ENCODE peak calls at places on chromosomes 3 and 15, in seven cellular contexts. One of them, this sample, is unnamed.

GRCh38 chr3:46868301-46868700 is 5.1 kb upstream of the MYL3 start:
- DNase-seq in upper lobe of right lung: no peak
- DNase-seq in colonic mucosa: no peak
- DNase-seq in NCI-H2171: no peak
- DNase-seq in stimulated activated effector memory CD8-positive, alpha-beta T cell treated with anti-CD3 and anti-CD28 coated beads, Interleukin-12 subunit alpha, Interleukin-12 subunit beta, amount 100 ng/mL, for 72 hours: no peak
- DNase-seq in naive thymus-derived CD4-positive, alpha-beta T cell: no peak
- DNase-seq in mammary epithelial cell: no peak
- DNase-seq in this sample: no peak

GRCh38 chr3:136802481-136802996 is 16.4 kb upstream of the SLC35G2 start:
- DNase-seq in upper lobe of right lung: no peak
- DNase-seq in colonic mucosa: peak; percentile 29
- DNase-seq in NCI-H2171: no peak
- DNase-seq in stimulated activated effector memory CD8-positive, alpha-beta T cell treated with anti-CD3 and anti-CD28 coated beads, Interleukin-12 subunit alpha, Interleukin-12 subunit beta, amount 100 ng/mL, for 72 hours: no peak
- DNase-seq in naive thymus-derived CD4-positive, alpha-beta T cell: no peak
- DNase-seq in mammary epithelial cell: peak; percentile 42
- DNase-seq in this sample: no peak

GRCh38 chr3:17894434-17895060 is 152.1 kb upstream of the TBC1D5 start:
- DNase-seq in upper lobe of right lung: no peak
- DNase-seq in colonic mucosa: peak; percentile 47
- DNase-seq in NCI-H2171: no peak
- DNase-seq in stimulated activated effector memory CD8-positive, alpha-beta T cell treated with anti-CD3 and anti-CD28 coated beads, Interleukin-12 subunit alpha, Interleukin-12 subunit beta, amount 100 ng/mL, for 72 hours: no peak
- DNase-seq in naive thymus-derived CD4-positive, alpha-beta T cell: peak; percentile 43
- DNase-seq in mammary epithelial cell: peak; percentile 47
- DNase-seq in this sample: no peak

GRCh38 chr3:42746455-42747450 is 26.3 kb downstream of the CCDC13 start:
- DNase-seq in upper lobe of right lung: no peak
- DNase-seq in colonic mucosa: no peak
- DNase-seq in NCI-H2171: no peak
- DNase-seq in stimulated activated effector memory CD8-positive, alpha-beta T cell treated with anti-CD3 and anti-CD28 coated beads, Interleukin-12 subunit alpha, Interleukin-12 subunit beta, amount 100 ng/mL, for 72 hours: no peak
- DNase-seq in naive thymus-derived CD4-positive, alpha-beta T cell: no peak
- DNase-seq in mammary epithelial cell: no peak
- DNase-seq in this sample: no peak

GRCh38 chr3:50567386-50568182 is at the start of gene C3orf18:
- DNase-seq in upper lobe of right lung: peak; percentile 97
- DNase-seq in colonic mucosa: peak; percentile 94
- DNase-seq in NCI-H2171: peak; percentile 76
- DNase-seq in stimulated activated effector memory CD8-positive, alpha-beta T cell treated with anti-CD3 and anti-CD28 coated beads, Interleukin-12 subunit alpha, Interleukin-12 subunit beta, amount 100 ng/mL, for 72 hours: peak; percentile 97
- DNase-seq in naive thymus-derived CD4-positive, alpha-beta T cell: peak; percentile 91
- DNase-seq in mammary epithelial cell: no peak
- DNase-seq in this sample: peak; percentile 89

GRCh38 chr3:14803101-14803980 is 15.4 kb upstream of the FGD5 start:
- DNase-seq in upper lobe of right lung: peak; percentile 46
- DNase-seq in colonic mucosa: peak; percentile 78
- DNase-seq in NCI-H2171: no peak
- DNase-seq in stimulated activated effector memory CD8-positive, alpha-beta T cell treated with anti-CD3 and anti-CD28 coated beads, Interleukin-12 subunit alpha, Interleukin-12 subunit beta, amount 100 ng/mL, for 72 hours: no peak
- DNase-seq in naive thymus-derived CD4-positive, alpha-beta T cell: no peak
- DNase-seq in mammary epithelial cell: no peak
- DNase-seq in this sample: no peak

GRCh38 chr15:92521624-92522008 is 127.9 kb downstream of the ST8SIA2 start:
- DNase-seq in upper lobe of right lung: no peak
- DNase-seq in colonic mucosa: peak; percentile 75
- DNase-seq in NCI-H2171: peak; percentile 64
- DNase-seq in stimulated activated effector memory CD8-positive, alpha-beta T cell treated with anti-CD3 and anti-CD28 coated beads, Interleukin-12 subunit alpha, Interleukin-12 subunit beta, amount 100 ng/mL, for 72 hours: peak; percentile 62
- DNase-seq in naive thymus-derived CD4-positive, alpha-beta T cell: peak; percentile 24
- DNase-seq in mammary epithelial cell: peak; percentile 62
- DNase-seq in this sample: peak; percentile 13

GRCh38 chr3:125398952-125399351 is 23.8 kb upstream of the ZNF148 start:
- DNase-seq in upper lobe of right lung: no peak
- DNase-seq in colonic mucosa: no peak
- DNase-seq in NCI-H2171: peak; percentile 8
- DNase-seq in stimulated activated effector memory CD8-positive, alpha-beta T cell treated with anti-CD3 and anti-CD28 coated beads, Interleukin-12 subunit alpha, Interleukin-12 subunit beta, amount 100 ng/mL, for 72 hours: no peak
- DNase-seq in naive thymus-derived CD4-positive, alpha-beta T cell: no peak
- DNase-seq in mammary epithelial cell: peak; percentile 51
- DNase-seq in this sample: no peak

GRCh38 chr3:179958759-179959158 is 78.0 kb downstream of the PEX5L start:
- DNase-seq in upper lobe of right lung: no peak
- DNase-seq in colonic mucosa: no peak
- DNase-seq in NCI-H2171: no peak
- DNase-seq in stimulated activated effector memory CD8-positive, alpha-beta T cell treated with anti-CD3 and anti-CD28 coated beads, Interleukin-12 subunit alpha, Interleukin-12 subunit beta, amount 100 ng/mL, for 72 hours: no peak
- DNase-seq in naive thymus-derived CD4-positive, alpha-beta T cell: no peak
- DNase-seq in mammary epithelial cell: no peak
- DNase-seq in this sample: no peak

GRCh38 chr15:84586641-84587160 is 14.1 kb upstream of the ZSCAN2 start:
- DNase-seq in upper lobe of right lung: no peak
- DNase-seq in colonic mucosa: no peak
- DNase-seq in NCI-H2171: no peak
- DNase-seq in stimulated activated effector memory CD8-positive, alpha-beta T cell treated with anti-CD3 and anti-CD28 coated beads, Interleukin-12 subunit alpha, Interleukin-12 subunit beta, amount 100 ng/mL, for 72 hours: no peak
- DNase-seq in naive thymus-derived CD4-positive, alpha-beta T cell: no peak
- DNase-seq in mammary epithelial cell: peak; percentile 53
- DNase-seq in this sample: no peak

GRCh38 chr15:96303503-96304054 is 26.9 kb upstream of the NR2F2 start:
- DNase-seq in upper lobe of right lung: no peak
- DNase-seq in colonic mucosa: no peak
- DNase-seq in NCI-H2171: no peak
- DNase-seq in stimulated activated effector memory CD8-positive, alpha-beta T cell treated with anti-CD3 and anti-CD28 coated beads, Interleukin-12 subunit alpha, Interleukin-12 subunit beta, amount 100 ng/mL, for 72 hours: no peak
- DNase-seq in naive thymus-derived CD4-positive, alpha-beta T cell: no peak
- DNase-seq in mammary epithelial cell: no peak
- DNase-seq in this sample: no peak

GRCh38 chr15:64023215-64023614 is 23.1 kb downstream of the DAPK2 start:
- DNase-seq in upper lobe of right lung: no peak
- DNase-seq in colonic mucosa: peak; percentile 84
- DNase-seq in NCI-H2171: no peak
- DNase-seq in stimulated activated effector memory CD8-positive, alpha-beta T cell treated with anti-CD3 and anti-CD28 coated beads, Interleukin-12 subunit alpha, Interleukin-12 subunit beta, amount 100 ng/mL, for 72 hours: no peak
- DNase-seq in naive thymus-derived CD4-positive, alpha-beta T cell: no peak
- DNase-seq in mammary epithelial cell: no peak
- DNase-seq in this sample: no peak

GRCh38 chr3:47301456-47301855 is 18.7 kb downstream of the KLHL18 start:
- DNase-seq in upper lobe of right lung: no peak
- DNase-seq in colonic mucosa: no peak
- DNase-seq in NCI-H2171: no peak
- DNase-seq in stimulated activated effector memory CD8-positive, alpha-beta T cell treated with anti-CD3 and anti-CD28 coated beads, Interleukin-12 subunit alpha, Interleukin-12 subunit beta, amount 100 ng/mL, for 72 hours: no peak
- DNase-seq in naive thymus-derived CD4-positive, alpha-beta T cell: no peak
- DNase-seq in mammary epithelial cell: no peak
- DNase-seq in this sample: no peak

GRCh38 chr3:29775352-29775751 is 494.5 kb downstream of the RBMS3 start:
- DNase-seq in upper lobe of right lung: no peak
- DNase-seq in colonic mucosa: no peak
- DNase-seq in NCI-H2171: no peak
- DNase-seq in stimulated activated effector memory CD8-positive, alpha-beta T cell treated with anti-CD3 and anti-CD28 coated beads, Interleukin-12 subunit alpha, Interleukin-12 subunit beta, amount 100 ng/mL, for 72 hours: no peak
- DNase-seq in naive thymus-derived CD4-positive, alpha-beta T cell: no peak
- DNase-seq in mammary epithelial cell: no peak
- DNase-seq in this sample: no peak

GRCh38 chr15:52765779-52766178 is 24.4 kb downstream of the ONECUT1 start:
- DNase-seq in upper lobe of right lung: no peak
- DNase-seq in colonic mucosa: no peak
- DNase-seq in NCI-H2171: no peak
- DNase-seq in stimulated activated effector memory CD8-positive, alpha-beta T cell treated with anti-CD3 and anti-CD28 coated beads, Interleukin-12 subunit alpha, Interleukin-12 subunit beta, amount 100 ng/mL, for 72 hours: no peak
- DNase-seq in naive thymus-derived CD4-positive, alpha-beta T cell: no peak
- DNase-seq in mammary epithelial cell: no peak
- DNase-seq in this sample: no peak

GRCh38 chr3:115127208-115127607 is 19.9 kb downstream of the ZBTB20 start:
- DNase-seq in upper lobe of right lung: no peak
- DNase-seq in colonic mucosa: no peak
- DNase-seq in NCI-H2171: no peak
- DNase-seq in stimulated activated effector memory CD8-positive, alpha-beta T cell treated with anti-CD3 and anti-CD28 coated beads, Interleukin-12 subunit alpha, Interleukin-12 subunit beta, amount 100 ng/mL, for 72 hours: no peak
- DNase-seq in naive thymus-derived CD4-positive, alpha-beta T cell: no peak
- DNase-seq in mammary epithelial cell: no peak
- DNase-seq in this sample: no peak

GRCh38 chr3:62109534-62109933 is 263.8 kb downstream of the FEZF2 start:
- DNase-seq in upper lobe of right lung: no peak
- DNase-seq in colonic mucosa: no peak
- DNase-seq in NCI-H2171: no peak
- DNase-seq in stimulated activated effector memory CD8-positive, alpha-beta T cell treated with anti-CD3 and anti-CD28 coated beads, Interleukin-12 subunit alpha, Interleukin-12 subunit beta, amount 100 ng/mL, for 72 hours: no peak
- DNase-seq in naive thymus-derived CD4-positive, alpha-beta T cell: no peak
- DNase-seq in mammary epithelial cell: peak; percentile 89
- DNase-seq in this sample: no peak

GRCh38 chr3:25090869-25091453 is 337.1 kb upstream of the RARB start:
- DNase-seq in upper lobe of right lung: no peak
- DNase-seq in colonic mucosa: no peak
- DNase-seq in NCI-H2171: no peak
- DNase-seq in stimulated activated effector memory CD8-positive, alpha-beta T cell treated with anti-CD3 and anti-CD28 coated beads, Interleukin-12 subunit alpha, Interleukin-12 subunit beta, amount 100 ng/mL, for 72 hours: no peak
- DNase-seq in naive thymus-derived CD4-positive, alpha-beta T cell: no peak
- DNase-seq in mammary epithelial cell: no peak
- DNase-seq in this sample: no peak

GRCh38 chr3:55198554-55198953 is 270.7 kb upstream of the LRTM1 start:
- DNase-seq in upper lobe of right lung: no peak
- DNase-seq in colonic mucosa: no peak
- DNase-seq in NCI-H2171: no peak
- DNase-seq in stimulated activated effector memory CD8-positive, alpha-beta T cell treated with anti-CD3 and anti-CD28 coated beads, Interleukin-12 subunit alpha, Interleukin-12 subunit beta, amount 100 ng/mL, for 72 hours: no peak
- DNase-seq in naive thymus-derived CD4-positive, alpha-beta T cell: no peak
- DNase-seq in mammary epithelial cell: no peak
- DNase-seq in this sample: no peak

GRCh38 chr3:13188975-13189374 is 115.7 kb upstream of the IQSEC1 start:
- DNase-seq in upper lobe of right lung: no peak
- DNase-seq in colonic mucosa: no peak
- DNase-seq in NCI-H2171: no peak
- DNase-seq in stimulated activated effector memory CD8-positive, alpha-beta T cell treated with anti-CD3 and anti-CD28 coated beads, Interleukin-12 subunit alpha, Interleukin-12 subunit beta, amount 100 ng/mL, for 72 hours: no peak
- DNase-seq in naive thymus-derived CD4-positive, alpha-beta T cell: no peak
- DNase-seq in mammary epithelial cell: no peak
- DNase-seq in this sample: no peak

GRCh38 chr15:60479711-60480110 is 769 bp upstream of the ICE2 start:
- DNase-seq in upper lobe of right lung: no peak
- DNase-seq in colonic mucosa: peak; percentile 25
- DNase-seq in NCI-H2171: no peak
- DNase-seq in stimulated activated effector memory CD8-positive, alpha-beta T cell treated with anti-CD3 and anti-CD28 coated beads, Interleukin-12 subunit alpha, Interleukin-12 subunit beta, amount 100 ng/mL, for 72 hours: no peak
- DNase-seq in naive thymus-derived CD4-positive, alpha-beta T cell: peak; percentile 14
- DNase-seq in mammary epithelial cell: no peak
- DNase-seq in this sample: no peak

GRCh38 chr3:158339638-158340037 is 229.7 kb downstream of the RSRC1 start:
- DNase-seq in upper lobe of right lung: no peak
- DNase-seq in colonic mucosa: no peak
- DNase-seq in NCI-H2171: no peak
- DNase-seq in stimulated activated effector memory CD8-positive, alpha-beta T cell treated with anti-CD3 and anti-CD28 coated beads, Interleukin-12 subunit alpha, Interleukin-12 subunit beta, amount 100 ng/mL, for 72 hours: no peak
- DNase-seq in naive thymus-derived CD4-positive, alpha-beta T cell: no peak
- DNase-seq in mammary epithelial cell: no peak
- DNase-seq in this sample: no peak

GRCh38 chr3:15923640-15924405 is 126.0 kb upstream of the ANKRD28 start:
- DNase-seq in upper lobe of right lung: no peak
- DNase-seq in colonic mucosa: no peak
- DNase-seq in NCI-H2171: no peak
- DNase-seq in stimulated activated effector memory CD8-positive, alpha-beta T cell treated with anti-CD3 and anti-CD28 coated beads, Interleukin-12 subunit alpha, Interleukin-12 subunit beta, amount 100 ng/mL, for 72 hours: no peak
- DNase-seq in naive thymus-derived CD4-positive, alpha-beta T cell: no peak
- DNase-seq in mammary epithelial cell: peak; percentile 16
- DNase-seq in this sample: no peak

This sample was measured in activated naive CD8-positive, alpha-beta T cell treated with anti-CD3 and anti-CD28 coated beads, Interleukin-2, amount 50 U/mL, for 16 hours.